ENCODE peak calls at places on chromosomes 16 and 17, in four cellular contexts. V is NCI-H524 treated with DMSO at 0.1 percent for 48 hours, P is HuH-7, G is kidney. S is an unnamed sample.

GRCh38 chr17:60327122-60327869 is 64.6 kb downstream of the USP32 start:
- DNase-seq in V (no peak), P (no peak), G (no peak), S (no peak)

GRCh38 chr16:73298562-73298961 is 250.6 kb upstream of the ZFHX3 start:
- DNase-seq in V (no peak), P (peak; percentile 25), G (no peak), S (peak; percentile 55)

GRCh38 chr16:23608194-23608593 is 12.1 kb upstream of the NDUFAB1 start:
- DNase-seq in V (no peak), P (no peak), G (no peak), S (no peak)

GRCh38 chr16:69672998-69673713 is 53.2 kb downstream of the NQO1 start:
- DNase-seq in V (no peak), P (no peak), G (no peak), S (no peak)

GRCh38 chr17:43534909-43535308 is 11.2 kb downstream of the ETV4 start:
- DNase-seq in V (no peak), P (no peak), G (no peak), S (no peak)

GRCh38 chr17:1049446-1050225 is 52.7 kb downstream of the TIMM22 start:
- DNase-seq in V (no peak), P (no peak), G (peak; percentile 58), S (no peak)

GRCh38 chr17:64354396-64354795 is 36.3 kb downstream of the PECAM1 start:
- DNase-seq in V (no peak), P (no peak), G (no peak), S (no peak)

GRCh38 chr16:81005644-81006471 is 827 bp downstream of the CMC2 start:
- DNase-seq in V (no peak), P (peak; percentile 59), G (no peak), S (no peak)

GRCh38 chr16:88455610-88456355 is 2.7 kb downstream of the ZFPM1 start:
- DNase-seq in V (no peak), P (peak; percentile 81), G (no peak), S (peak; percentile 73)

GRCh38 chr16:69865701-69866100 is 85.4 kb upstream of the CLEC18A start:
- DNase-seq in V (no peak), P (peak; percentile 37), G (no peak), S (peak; percentile 26)

GRCh38 chr17:83046759-83047478 is 32.5 kb upstream of the METRNL start:
- DNase-seq in V (no peak), P (no peak), G (peak; percentile 33), S (no peak)

GRCh38 chr16:21205303-21205702 is 6.1 kb downstream of the ZP2 start:
- DNase-seq in V (no peak), P (no peak), G (no peak), S (no peak)

GRCh38 chr16:2090819-2091721 is 43.3 kb downstream of the TSC2 start:
- DNase-seq in V (no peak), P (no peak), G (peak; percentile 95), S (peak; percentile 94)

GRCh38 chr17:77476920-77477805 is 336.4 kb downstream of the SEC14L1 start:
- DNase-seq in V (no peak), P (no peak), G (peak; percentile 90), S (no peak)

GRCh38 chr17:65079489-65079900 is 23.0 kb upstream of the GNA13 start:
- DNase-seq in V (no peak), P (no peak), G (no peak), S (no peak)

GRCh38 chr17:50519141-50519834 is 11.0 kb downstream of the MYCBPAP start:
- DNase-seq in V (no peak), P (no peak), G (no peak), S (no peak)

GRCh38 chr17:47653442-47653841 is 3.7 kb downstream of the KPNB1 start:
- DNase-seq in V (no peak), P (no peak), G (no peak), S (no peak)

GRCh38 chr17:8868529-8868951 is 1.1 kb upstream of the PIK3R6 start:
- DNase-seq in V (no peak), P (no peak), G (no peak), S (no peak)

GRCh38 chr16:81831722-81832126 is 52.6 kb downstream of the PLCG2 start:
- DNase-seq in V (no peak), P (no peak), G (no peak), S (no peak)

GRCh38 chr16:31880322-31880979 is 6.8 kb downstream of the ZNF267 start:
- DNase-seq in V (no peak), P (no peak), G (no peak), S (no peak)

S was measured in Caco-2.